ENCODE peak calls at places on chromosomes 2 and 18, in four cellular contexts. C, M, K and U are unnamed samples.

GRCh38 chr2:233082934-233083755 is 23.0 kb downstream of the INPP5D start:
- DNase-seq in C (no peak), M (no peak), K (no peak), U (no peak)

GRCh38 chr18:48795696-48796095 is 155.1 kb downstream of the SMAD7 start:
- DNase-seq in C (no peak), M (no peak), K (no peak), U (no peak)

GRCh38 chr2:112150447-112150846 is 12.3 kb downstream of the FBLN7 start:
- DNase-seq in C (no peak), M (no peak), K (no peak), U (no peak)

GRCh38 chr2:26535663-26536275 is 57.8 kb upstream of the OTOF start:
- DNase-seq in C (no peak), M (no peak), K (no peak), U (no peak)

GRCh38 chr18:32549248-32549842 is 78.7 kb upstream of the GAREM1 start:
- DNase-seq in C (peak), M (peak), K (peak), U (no peak)

GRCh38 chr2:134955744-134956143 is 37.1 kb downstream of the CCNT2 start:
- DNase-seq in C (no peak), M (no peak), K (no peak), U (no peak)

GRCh38 chr2:241156997-241157441 is 6.8 kb downstream of the PPP1R7 start:
- DNase-seq in C (no peak), M (no peak), K (no peak), U (no peak)

GRCh38 chr2:142989276-142990204 is 112.1 kb downstream of the KYNU start:
- DNase-seq in C (peak), M (no peak), K (peak), U (no peak)

GRCh38 chr2:187324631-187325030 is 123.4 kb downstream of the CALCRL start:
- DNase-seq in C (no peak), M (no peak), K (no peak), U (no peak)

GRCh38 chr2:218860950-218861381 is 1.4 kb downstream of the WNT6 start:
- DNase-seq in C (peak), M (peak), K (peak), U (no peak)

GRCh38 chr2:230471074-230471473 is 55.1 kb downstream of the SP100 start:
- DNase-seq in C (no peak), M (no peak), K (no peak), U (no peak)

GRCh38 chr2:198441246-198441645 is 636.9 kb downstream of the PLCL1 start:
- DNase-seq in C (no peak), M (no peak), K (no peak), U (no peak)

GRCh38 chr2:154710685-154711084 is 12.2 kb downstream of the KCNJ3 start:
- DNase-seq in C (no peak), M (no peak), K (no peak), U (no peak)

GRCh38 chr2:23294238-23294637 is 90.7 kb upstream of the KLHL29 start:
- DNase-seq in C (no peak), M (no peak), K (no peak), U (no peak)

GRCh38 chr2:29423267-29423666 is 308.1 kb downstream of the CLIP4 start:
- DNase-seq in C (no peak), M (no peak), K (no peak), U (no peak)

GRCh38 chr2:177334940-177335543 is 57.5 kb upstream of the AGPS start:
- DNase-seq in C (peak), M (peak), K (peak), U (no peak)

GRCh38 chr2:232307854-232308253 is 70.7 kb upstream of the ALPP start:
- DNase-seq in C (no peak), M (no peak), K (no peak), U (no peak)

DNA sequence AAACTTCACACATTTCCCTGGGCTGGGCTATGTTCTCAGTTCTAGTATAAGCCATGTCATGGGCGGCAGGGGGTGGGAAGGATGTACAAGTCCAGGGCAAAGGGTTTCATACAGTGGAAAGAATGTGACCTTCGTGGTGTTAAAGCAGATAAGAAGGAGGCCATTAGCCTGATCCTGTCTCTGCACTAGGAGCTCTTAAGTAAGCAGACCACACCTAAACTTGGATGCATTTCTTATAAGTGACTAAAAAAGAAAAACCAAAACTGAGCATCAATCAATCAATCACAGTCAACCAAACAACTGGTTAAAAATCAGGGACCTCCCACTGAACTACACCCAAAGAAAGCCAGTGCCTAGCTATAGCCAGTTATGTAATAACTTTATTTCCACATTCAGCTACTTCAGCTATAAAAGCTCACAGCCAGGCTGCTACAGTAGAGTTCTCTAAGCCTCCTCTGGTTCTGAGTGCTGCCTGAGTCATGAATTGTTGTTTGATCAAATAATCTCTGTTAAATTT is 46.8 kb upstream of the RIOK3 start:
- DNase-seq in C (no peak), M (no peak), K (peak), U (no peak)
- TF ChIP-seq JUND in C (no peak), M (no peak), K (no peak), U (no peak)

DNA sequence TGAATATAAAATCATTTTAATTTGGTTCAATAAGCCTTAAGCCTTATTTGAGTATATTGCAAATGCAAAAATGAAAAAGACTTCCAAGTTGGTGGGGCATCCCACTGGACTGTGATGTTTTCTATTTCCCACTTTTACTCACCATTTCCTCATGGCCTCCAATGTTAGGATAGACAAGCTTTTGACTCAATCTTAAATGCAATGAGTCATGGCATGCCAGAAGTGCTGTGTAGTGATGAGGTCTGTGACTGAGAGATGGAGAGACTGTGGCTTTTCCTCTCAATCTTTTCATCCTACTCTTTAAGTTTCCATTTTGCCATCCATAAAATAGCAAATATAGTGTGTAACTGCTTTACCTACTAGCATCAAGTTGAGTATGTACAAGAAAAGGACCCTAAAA is 1401.2 kb upstream of the CELF4 start:
- DNase-seq in C (no peak), M (no peak), K (no peak), U (no peak)
- TF ChIP-seq JUND in C (no peak), M (no peak), K (no peak), U (no peak)

GRCh38 chr2:226888971-226889370 is 53.1 kb downstream of the RHBDD1 start:
- DNase-seq in C (no peak), M (no peak), K (no peak), U (no peak)
- TF ChIP-seq JUND in C (no peak), M (no peak), K (no peak), U (no peak)

DNA sequence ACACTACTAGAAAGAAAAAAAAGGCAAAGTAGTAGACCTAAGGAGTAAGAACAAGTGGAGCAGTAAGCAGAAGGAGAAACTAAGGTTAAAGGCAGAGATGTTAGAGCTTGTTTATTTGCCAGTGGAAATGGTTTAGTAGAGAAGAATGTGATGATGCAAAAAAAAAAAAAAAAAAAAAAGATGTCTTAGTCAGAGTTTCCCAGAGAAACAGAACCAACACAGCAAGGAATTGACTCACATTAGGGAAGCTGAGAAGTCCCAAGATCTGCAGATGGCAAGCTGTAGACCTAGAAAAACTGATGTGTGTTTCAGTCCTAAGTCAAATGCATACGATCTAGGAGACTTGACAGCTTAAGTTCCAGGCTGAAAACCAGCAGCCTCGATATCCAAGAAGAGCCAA is 1548.8 kb upstream of the LRRTM1 start:
- DNase-seq in C (no peak), M (no peak), K (no peak), U (no peak)
- TF ChIP-seq JUND in C (no peak), M (no peak), K (no peak), U (no peak)

GRCh38 chr2:160912276-160912675 is 248.0 kb upstream of the TANK start:
- DNase-seq in C (no peak), M (no peak), K (no peak), U (no peak)

GRCh38 chr2:160908157-160908556 is 252.1 kb upstream of the TANK start:
- DNase-seq in C (no peak), M (no peak), K (no peak), U (no peak)

GRCh38 chr2:160909781-160910242 is 250.4 kb upstream of the TANK start:
- DNase-seq in C (no peak), M (no peak), K (no peak), U (no peak)

GRCh38 chr2:160911258-160911657 is 249.0 kb upstream of the TANK start:
- DNase-seq in C (no peak), M (no peak), K (no peak), U (no peak)

DNA sequence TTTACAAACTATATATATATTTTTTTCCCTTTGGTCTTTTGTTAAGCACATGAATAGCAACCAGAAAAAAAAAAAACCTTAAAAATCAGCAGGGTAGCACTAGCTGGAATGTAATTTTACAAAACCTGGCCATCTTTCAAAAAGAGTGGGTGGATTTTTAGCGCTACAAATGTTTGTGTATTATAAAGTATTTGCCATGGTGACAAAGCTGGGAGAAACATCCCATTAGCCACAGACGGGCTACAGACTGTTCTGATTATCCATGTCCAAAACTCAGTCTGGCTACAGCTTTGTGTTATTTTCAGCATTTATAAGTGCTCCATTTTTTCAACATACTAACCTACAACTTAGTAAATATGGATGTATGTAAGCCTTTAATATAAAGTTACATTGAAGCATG is 249.5 kb upstream of the TANK start:
- DNase-seq in C (no peak), M (peak), K (no peak), U (no peak)
- TF ChIP-seq JUND in C (no peak), M (no peak), K (no peak), U (no peak)

DNA sequence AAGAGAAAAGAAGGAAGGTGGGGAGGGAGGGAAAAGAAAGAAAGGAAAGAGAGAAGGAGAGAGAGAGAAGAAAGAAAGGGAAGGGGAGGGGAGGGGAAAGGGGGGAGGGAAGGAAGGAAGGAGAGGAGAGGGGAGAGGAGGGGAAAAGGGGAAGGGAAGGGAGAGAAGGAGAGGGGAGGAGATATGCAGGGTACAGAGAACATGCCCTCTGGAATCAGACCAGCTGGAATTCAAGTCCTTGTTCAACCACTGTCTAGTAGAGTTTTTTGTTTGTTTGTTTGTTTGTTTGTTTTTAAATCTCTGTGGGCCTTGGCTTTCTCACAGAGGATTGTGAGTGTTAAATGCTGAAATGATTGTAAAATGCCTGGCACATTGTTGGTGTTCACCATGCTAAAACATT is 77.7 kb upstream of the FOSL2 start:
- DNase-seq in C (no peak), M (no peak), K (no peak), U (no peak)
- TF ChIP-seq JUND in C (no peak), M (no peak), K (no peak), U (no peak)

DNA sequence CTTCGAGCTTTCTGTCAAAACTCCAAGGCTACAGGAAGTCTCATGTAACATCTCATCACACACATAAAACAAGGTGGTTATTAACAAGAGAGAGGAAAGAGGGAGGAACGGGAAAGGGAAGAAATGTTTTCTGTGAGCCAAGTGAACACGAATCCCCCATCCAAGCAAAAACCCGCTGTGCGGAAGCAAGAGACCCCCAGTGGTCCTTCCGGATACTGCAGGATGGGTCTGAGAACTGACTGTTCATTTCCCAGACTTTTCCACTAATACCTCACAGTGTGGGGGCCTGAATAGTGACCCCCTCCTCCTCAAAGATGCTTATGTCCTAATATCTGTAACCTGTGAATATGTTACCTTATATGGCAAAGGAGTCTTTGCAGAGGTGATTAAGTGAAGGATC is 19.0 kb upstream of the DIPK1C start:
- DNase-seq in C (no peak), M (peak), K (peak), U (no peak)
- TF ChIP-seq JUND in C (no peak), M (no peak), K (no peak), U (no peak)

GRCh38 chr2:12286347-12286746 is 430.4 kb upstream of the TRIB2 start:
- DNase-seq in C (no peak), M (no peak), K (no peak), U (no peak)

GRCh38 chr2:12289105-12289802 is 427.5 kb upstream of the TRIB2 start:
- DNase-seq in C (no peak), M (no peak), K (no peak), U (no peak)

GRCh38 chr2:12288048-12288447 is 428.7 kb upstream of the TRIB2 start:
- DNase-seq in C (no peak), M (no peak), K (no peak), U (no peak)

GRCh38 chr2:12284487-12284886 is 432.2 kb upstream of the TRIB2 start:
- DNase-seq in C (no peak), M (no peak), K (no peak), U (no peak)

DNA sequence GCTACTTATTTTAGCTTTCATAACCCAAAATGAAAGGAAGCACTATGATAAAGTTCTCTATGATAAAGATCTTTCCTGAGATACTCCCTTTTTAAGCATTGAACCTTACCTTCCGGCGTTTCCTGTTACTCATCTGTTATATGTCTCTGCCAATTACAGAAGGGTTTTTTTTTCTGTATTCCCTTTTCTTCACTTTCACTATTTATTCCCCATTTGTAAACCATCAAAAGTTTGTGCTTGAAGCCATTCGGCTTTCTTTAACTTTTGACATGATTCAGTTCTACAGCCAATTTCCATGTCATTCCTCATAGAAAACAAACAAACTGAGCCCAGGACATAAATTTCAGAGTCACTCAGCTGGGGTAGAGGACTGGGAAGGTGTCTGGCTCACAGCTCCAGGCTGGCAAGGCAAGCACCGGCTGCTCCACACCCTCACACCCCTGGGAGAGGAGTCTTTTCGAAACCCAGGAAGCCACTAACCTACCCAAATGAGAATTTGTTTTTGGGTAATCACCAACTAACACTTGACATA is 429.4 kb upstream of the TRIB2 start:
- DNase-seq in C (no peak), M (no peak), K (no peak), U (no peak)
- TF ChIP-seq JUND in C (no peak), M (peak), K (no peak), U (no peak)

GRCh38 chr2:10879624-10880585 is 31.8 kb upstream of the KCNF1 start:
- DNase-seq in C (no peak), M (no peak), K (no peak), U (no peak)
- TF ChIP-seq JUND in C (no peak), M (no peak), K (no peak), U (no peak)

GRCh38 chr2:96546321-96546720 is 9.8 kb downstream of the ARID5A start:
- DNase-seq in C (no peak), M (no peak), K (no peak), U (no peak)
- TF ChIP-seq JUND in C (no peak), M (no peak), K (no peak), U (no peak)